ENCODE peak calls at places on chromosomes 2 and 18, in eight cellular contexts. C, D, P, H, U, F, V and Y are unnamed samples.

GRCh38 chr2:223954401-223954800 is 2.9 kb upstream of the MRPL44 start:
- DNase-seq in C (peak; percentile 87), D (no peak), P (peak; percentile 86), H (no peak), U (no peak), F (no peak), V (no peak), Y (no peak)

GRCh38 chr2:102540882-102541281 is 67.9 kb downstream of the SLC9A4 start:
- DNase-seq in C (no peak), D (no peak), P (no peak), H (no peak), U (no peak), F (no peak), V (no peak), Y (no peak)

GRCh38 chr2:85854166-85854509 is 34.7 kb downstream of the ST3GAL5 start:
- DNase-seq in C (no peak), D (peak; percentile 5), P (no peak), H (no peak), U (no peak), F (no peak), V (no peak), Y (no peak)

GRCh38 chr18:6405237-6406074 is 9.3 kb downstream of the L3MBTL4 start:
- DNase-seq in C (no peak), D (no peak), P (peak; percentile 4), H (no peak), U (no peak), F (no peak), V (no peak), Y (no peak)

GRCh38 chr2:155310589-155310988 is 612.1 kb downstream of the KCNJ3 start:
- DNase-seq in C (peak; percentile 38), D (no peak), P (peak; percentile 46), H (no peak), U (peak; percentile 28), F (no peak), V (peak; percentile 1), Y (no peak)

GRCh38 chr2:21489050-21489449 is 365.3 kb downstream of the TDRD15 start:
- DNase-seq in C (no peak), D (no peak), P (no peak), H (no peak), U (no peak), F (no peak), V (no peak), Y (no peak)

GRCh38 chr2:138086556-138086955 is 122.3 kb downstream of the HNMT start:
- DNase-seq in C (peak; percentile 51), D (no peak), P (peak; percentile 41), H (no peak), U (no peak), F (no peak), V (no peak), Y (no peak)

GRCh38 chr2:113229795-113230194 is 48.9 kb downstream of the PAX8 start:
- DNase-seq in C (no peak), D (no peak), P (no peak), H (no peak), U (no peak), F (no peak), V (no peak), Y (no peak)

GRCh38 chr2:236093134-236093533 is 75.1 kb downstream of the GBX2 start:
- DNase-seq in C (no peak), D (no peak), P (no peak), H (no peak), U (no peak), F (no peak), V (no peak), Y (no peak)

GRCh38 chr2:240622631-240623235 is 2.5 kb upstream of the GPR35 start:
- DNase-seq in C (peak; percentile 29), D (no peak), P (peak; percentile 22), H (no peak), U (peak; percentile 4), F (no peak), V (no peak), Y (no peak)

GRCh38 chr2:233814063-233814435 is 35.9 kb downstream of the MROH2A start:
- DNase-seq in C (no peak), D (no peak), P (no peak), H (no peak), U (no peak), F (no peak), V (peak; percentile 31), Y (no peak)